ENCODE peak calls at places on chromosomes 11 and 22, in nine cellular contexts. N, G, C, Q, X, K, I, H and U are unnamed samples. For H3K9me3, the result is how much of the 10 kb centered on the place peaks cover.

GRCh38 chr11:23112987-23113886 is 253.0 kb upstream of the CCDC179 start:
- DNase-seq in N (no peak), G (peak), C (peak), Q (peak), X (no peak), K (no peak), I (no peak), H (no peak), U (no peak)

GRCh38 chr11:128157423-128158298 is 429.7 kb downstream of the ETS1 start:
- DNase-seq in N (no peak), G (peak), C (peak), Q (peak), X (peak), K (no peak), I (peak), H (no peak), U (no peak)

GRCh38 chr11:65551572-65552398 is 6.4 kb downstream of the LTBP3 start:
- DNase-seq in N (no peak), G (peak), C (peak), Q (no peak), X (no peak), K (peak), I (peak), H (peak), U (no peak)

GRCh38 chr22:49751968-49752597 is 75.6 kb downstream of the BRD1 start:
- DNase-seq in N (no peak), G (peak), C (no peak), Q (no peak), X (no peak), K (peak), I (no peak), H (no peak), U (no peak)

GRCh38 chr22:17726561-17727243 is 47.6 kb downstream of the BID start:
- DNase-seq in N (no peak), G (no peak), C (no peak), Q (peak), X (no peak), K (no peak), I (no peak), H (peak), U (no peak)

GRCh38 chr11:107704432-107704831 is 7.4 kb downstream of the SLN start:
- DNase-seq in N (no peak), G (no peak), C (peak), Q (no peak), X (no peak), K (no peak), I (no peak), H (no peak), U (no peak)

GRCh38 chr11:123451183-123451907 is 21.3 kb downstream of the GRAMD1B start:
- DNase-seq in N (no peak), G (no peak), C (no peak), Q (no peak), X (no peak), K (no peak), I (no peak), H (no peak), U (no peak)

GRCh38 chr22:30601464-30601863 is 5.5 kb upstream of the TCN2 start:
- DNase-seq in N (no peak), G (no peak), C (no peak), Q (no peak), X (no peak), K (no peak), I (no peak), H (no peak), U (no peak)

GRCh38 chr22:39292561-39293074 is 26.8 kb downstream of the RPL3 start:
- DNase-seq in N (peak), G (peak), C (peak), Q (peak), X (peak), K (peak), I (peak), H (peak), U (peak)

GRCh38 chr22:46533434-46533833 is 4.0 kb downstream of the CELSR1 start:
- DNase-seq in N (no peak), G (no peak), C (peak), Q (no peak), X (no peak), K (no peak), I (no peak), H (no peak), U (peak)

GRCh38 chr11:3091846-3092602 is 34.8 kb upstream of the CARS1 start:
- DNase-seq in N (peak), G (peak), C (peak), Q (peak), X (peak), K (peak), I (peak), H (peak), U (peak)

GRCh38 chr11:90204832-90205646 is 17.8 kb downstream of the CHORDC1 start:
- DNase-seq in N (no peak), G (peak), C (peak), Q (no peak), X (no peak), K (no peak), I (peak), H (no peak), U (no peak)

GRCh38 chr11:57643802-57644201 is 5.9 kb downstream of the YPEL4 start:
- DNase-seq in N (no peak), G (no peak), C (no peak), Q (no peak), X (no peak), K (no peak), I (no peak), H (no peak), U (no peak)
- TF ChIP-seq POLR2A in N (no peak), G (no peak), C (no peak), Q (no peak), X (no peak), K (no peak), I (no peak), H (no peak), U (no peak)

DNA sequence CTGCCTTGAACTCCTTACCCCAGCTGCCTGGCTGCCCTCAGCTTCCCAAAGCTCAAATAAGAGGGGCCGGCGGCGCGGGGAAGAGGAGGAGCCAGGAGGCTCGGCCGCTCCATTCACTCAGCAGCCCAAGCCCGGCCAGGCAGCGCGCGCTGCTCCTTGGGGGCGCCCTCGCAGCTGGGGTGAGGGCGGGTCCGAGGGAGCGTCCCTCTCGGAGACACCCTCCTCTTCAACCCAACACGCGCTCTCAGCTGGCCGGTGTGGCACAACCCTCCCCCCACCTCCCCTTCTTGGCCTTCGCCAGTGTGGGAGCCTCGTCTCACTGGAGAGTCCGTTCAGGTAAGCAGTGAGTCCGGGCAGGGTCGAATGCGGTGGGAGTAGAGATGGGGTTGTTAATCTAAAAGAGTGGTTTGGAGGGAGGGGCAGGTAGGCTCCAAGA is at the start of gene WT1:
- DNase-seq in N (no peak), G (no peak), C (peak), Q (no peak), X (peak), K (no peak), I (no peak), H (peak), U (no peak)
- H3K9me3 ChIP-seq in N (under half), G (under half), C (under half), Q (under half), X (under half), K (under half), I (under half), H (under half), U (under half)

GRCh38 chr22:36864454-36865215 is 3.8 kb downstream of the NCF4 start:
- DNase-seq in N (no peak), G (no peak), C (no peak), Q (no peak), X (no peak), K (no peak), I (no peak), H (no peak), U (no peak)
- H3K27ac ChIP-seq in N (no peak), G (no peak), C (no peak), Q (no peak), X (no peak), K (no peak), I (no peak), H (no peak), U (no peak)

GRCh38 chr22:26474687-26475086 is 8.9 kb downstream of the HPS4 start:
- DNase-seq in N (no peak), G (no peak), C (no peak), Q (no peak), X (no peak), K (no peak), I (no peak), H (no peak), U (no peak)
- TF ChIP-seq POLR2A in N (no peak), G (no peak), C (no peak), Q (no peak), X (no peak), K (no peak), I (no peak), H (no peak), U (no peak)

DNA sequence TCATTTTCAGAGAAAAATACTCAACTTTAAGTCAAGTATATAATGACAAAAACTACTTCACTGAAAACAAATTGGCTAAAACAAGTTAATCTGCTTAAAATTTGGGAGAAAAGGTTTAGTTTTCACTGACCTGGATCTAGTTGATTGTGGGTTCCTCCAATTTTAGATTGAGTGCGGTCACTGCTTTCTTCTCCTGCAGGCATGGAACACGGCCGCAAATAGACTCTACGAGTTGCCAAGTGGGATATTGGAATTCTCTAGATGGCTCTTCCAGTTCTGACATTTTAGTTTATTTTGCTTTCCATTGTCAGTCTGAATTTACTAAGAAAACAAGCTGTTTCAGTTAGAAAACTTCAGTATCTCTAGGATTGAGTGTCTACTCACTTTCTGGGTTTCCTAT is 12.3 kb downstream of the OR4C5 start:
- DNase-seq in N (no peak), G (no peak), C (no peak), Q (no peak), X (no peak), K (no peak), I (no peak), H (no peak), U (no peak)
- H3K9me3 ChIP-seq in N (under half), G (under half), C (under half), Q (under half), X (under half), K (under half), I (under half), H (under half), U (under half)

GRCh38 chr11:10622108-10622507 is 53.6 kb upstream of the LYVE1 start:
- DNase-seq in N (no peak), G (no peak), C (no peak), Q (no peak), X (no peak), K (no peak), I (no peak), H (no peak), U (no peak)
- H3K27ac ChIP-seq in N (no peak), G (no peak), C (no peak), Q (no peak), X (no peak), K (no peak), I (peak), H (no peak), U (no peak)

DNA sequence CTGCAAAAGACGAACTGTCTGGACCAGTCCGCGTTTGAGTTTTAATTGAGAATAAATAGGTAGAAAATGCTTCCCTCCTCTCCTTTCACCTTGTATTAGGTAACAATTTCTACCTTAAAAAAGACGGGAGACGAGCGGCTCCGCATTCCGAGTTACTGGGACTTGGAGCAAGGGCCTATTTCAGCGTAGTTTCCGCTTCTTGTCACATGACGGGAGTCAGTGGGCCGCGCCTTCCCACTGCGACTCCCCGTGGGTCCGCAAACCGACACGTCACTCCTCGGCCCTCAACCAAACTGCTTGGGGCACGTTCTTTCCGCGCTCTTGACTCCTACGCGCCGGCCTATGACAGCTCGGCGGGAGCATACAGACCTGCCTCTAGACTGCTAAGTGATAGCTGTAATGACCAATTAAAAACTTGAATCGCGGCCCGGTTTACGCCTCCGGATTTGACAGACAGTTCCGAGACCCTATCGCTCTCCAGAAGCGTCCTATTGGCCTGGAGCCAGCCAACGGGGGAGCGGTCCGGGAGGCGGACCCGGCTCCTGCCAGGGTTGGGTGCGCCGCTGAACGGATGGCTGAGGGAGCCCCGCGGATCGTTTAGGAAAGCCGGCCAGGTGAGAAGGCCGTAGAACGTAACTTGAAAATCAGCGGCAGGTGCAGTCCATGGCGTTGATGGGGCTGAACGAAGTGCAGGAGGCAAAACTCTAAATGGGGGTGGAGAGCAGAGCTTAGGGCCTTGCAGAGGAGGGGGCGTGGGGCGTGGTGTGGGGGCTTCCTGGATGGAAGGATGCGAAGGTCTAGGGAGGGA is at the start of gene STT3A:
- DNase-seq in N (peak), G (peak), C (peak), Q (peak), X (peak), K (peak), I (peak), H (peak), U (peak)
- TF ChIP-seq POLR2A in N (no peak), G (peak), C (peak), Q (peak), X (peak), K (peak), I (peak), H (peak), U (peak)